ENCODE peak calls at places on chromosome X, in four cellular contexts. D is transverse colon; E is CD8-positive, alpha-beta T cell; G is nephron progenitor cell. Y is an unnamed sample.

GRCh38 chrX:50000937-50001542 is 78.6 kb downstream of the CLCN5 start:
- DNase-seq in D (no peak), E (no peak), G (no peak), Y (no peak)

GRCh38 chrX:74925210-74926088 is at the start of gene NEXMIF:
- DNase-seq in D (peak; percentile 38), E (peak; percentile 50), G (peak; percentile 61), Y (peak; percentile 62)

GRCh38 chrX:46710927-46711623 is 47.8 kb downstream of the SLC9A7 start:
- DNase-seq in D (no peak), E (no peak), G (no peak), Y (no peak)

GRCh38 chrX:150036181-150036580 is 97.9 kb upstream of the EOLA2 start:
- DNase-seq in D (peak; percentile 8), E (no peak), G (no peak), Y (no peak)

GRCh38 chrX:103275947-103276567 is 493 bp downstream of the TCEAL5 start:
- DNase-seq in D (no peak), E (no peak), G (no peak), Y (peak; percentile 28)

GRCh38 chrX:118116308-118117068 is at the start of gene KLHL13:
- DNase-seq in D (peak; percentile 26), E (peak; percentile 50), G (peak; percentile 56), Y (peak; percentile 38)

GRCh38 chrX:113929004-113929403 is 654.9 kb upstream of the HTR2C start:
- DNase-seq in D (peak; percentile 17), E (no peak), G (peak; percentile 54), Y (peak; percentile 22)

GRCh38 chrX:40644821-40645358 is 2.5 kb downstream of the CXorf38 start:
- DNase-seq in D (peak; percentile 77), E (peak; percentile 71), G (no peak), Y (no peak)

GRCh38 chrX:94107981-94108380 is 434.0 kb downstream of the FAM133A start:
- DNase-seq in D (no peak), E (no peak), G (no peak), Y (no peak)

GRCh38 chrX:110915579-110915978 is 120.0 kb upstream of the CHRDL1 start:
- DNase-seq in D (no peak), E (no peak), G (no peak), Y (no peak)

GRCh38 chrX:9538544-9539045 is 73.7 kb downstream of the TBL1X start:
- DNase-seq in D (peak; percentile 33), E (no peak), G (no peak), Y (no peak)

GRCh38 chrX:72366746-72367145 is 61.0 kb upstream of the CITED1 start:
- DNase-seq in D (no peak), E (no peak), G (no peak), Y (no peak)

GRCh38 chrX:153455571-153455970 is 9.7 kb upstream of the TREX2 start:
- DNase-seq in D (no peak), E (no peak), G (no peak), Y (no peak)

GRCh38 chrX:7147978-7148824 is at the start of gene PUDP:
- DNase-seq in D (peak; percentile 92), E (peak; percentile 95), G (peak; percentile 93), Y (peak; percentile 86)

GRCh38 chrX:40867352-40867751 is 132.0 kb upstream of the MED14 start:
- DNase-seq in D (no peak), E (no peak), G (no peak), Y (no peak)

GRCh38 chrX:9252182-9252581 is 212.7 kb upstream of the TBL1X start:
- DNase-seq in D (no peak), E (no peak), G (no peak), Y (no peak)

GRCh38 chrX:13899607-13900006 is 82.7 kb upstream of the GPM6B start:
- DNase-seq in D (no peak), E (no peak), G (no peak), Y (no peak)

GRCh38 chrX:69130448-69130847 is 34.8 kb downstream of the PJA1 start:
- DNase-seq in D (no peak), E (no peak), G (no peak), Y (no peak)

GRCh38 chrX:1281511-1281910 is 12.9 kb downstream of the CSF2RA start:
- DNase-seq in D (no peak), E (no peak), G (no peak), Y (no peak)

GRCh38 chrX:14080031-14080430 is 50.3 kb upstream of the GEMIN8 start:
- DNase-seq in D (no peak), E (no peak), G (no peak), Y (no peak)

GRCh38 chrX:46255066-46255465 is 290.2 kb downstream of the ZNF674 start:
- DNase-seq in D (no peak), E (no peak), G (no peak), Y (no peak)

GRCh38 chrX:12372111-12372510 is 233.8 kb downstream of the FRMPD4 start:
- DNase-seq in D (no peak), E (no peak), G (no peak), Y (no peak)

GRCh38 chrX:72054776-72055495 is 76.8 kb downstream of the RTL5 start:
- DNase-seq in D (no peak), E (no peak), G (no peak), Y (peak; percentile 65)

GRCh38 chrX:115940348-115940747 is 230.2 kb upstream of the AGTR2 start:
- DNase-seq in D (no peak), E (no peak), G (no peak), Y (no peak)
- TF ChIP-seq CTCF in D (no peak), E (no peak), G (no peak), Y (no peak)

GRCh38 chrX:26649534-26649933 is 433.6 kb downstream of the MAGEB5 start:
- DNase-seq in D (no peak), E (no peak), G (no peak), Y (no peak)
- TF ChIP-seq CTCF in D (no peak), E (peak; percentile 21), G (peak; percentile 37), Y (peak; percentile 69)

DNA sequence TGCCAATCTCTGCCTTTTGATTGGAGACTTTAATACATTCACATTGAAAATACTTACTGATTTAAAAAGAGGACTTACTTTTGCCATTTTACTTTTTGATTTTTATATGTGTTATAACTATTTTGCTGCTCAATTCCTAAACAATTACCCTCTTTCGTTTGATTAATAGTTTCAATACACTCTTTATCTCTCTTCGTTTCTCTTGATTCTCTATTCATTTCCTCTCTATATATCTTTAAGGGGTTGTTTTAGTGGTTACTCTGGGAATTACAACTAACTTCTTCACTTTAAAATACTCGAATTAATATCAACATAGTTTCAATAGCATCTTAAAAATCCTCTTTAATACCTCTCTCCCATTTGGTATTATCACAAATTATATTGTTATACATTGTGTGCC is 116.6 kb downstream of the PTCHD1 start:
- DNase-seq in D (no peak), E (no peak), G (no peak), Y (no peak)
- TF ChIP-seq CTCF in D (no peak), E (no peak), G (peak; percentile 17), Y (peak; percentile 26)

GRCh38 chrX:134019567-134020206 is 34.3 kb upstream of the GPC3 start:
- DNase-seq in D (no peak), E (no peak), G (no peak), Y (no peak)

GRCh38 chrX:134025986-134026731 is 40.8 kb upstream of the GPC3 start:
- DNase-seq in D (no peak), E (no peak), G (peak; percentile 22), Y (no peak)

GRCh38 chrX:134023851-134024281 is 38.5 kb upstream of the GPC3 start:
- DNase-seq in D (no peak), E (no peak), G (no peak), Y (no peak)

GRCh38 chrX:134024686-134025377 is 39.4 kb upstream of the GPC3 start:
- DNase-seq in D (no peak), E (no peak), G (no peak), Y (no peak)

GRCh38 chrX:134020910-134021309 is 35.5 kb upstream of the GPC3 start:
- DNase-seq in D (no peak), E (no peak), G (no peak), Y (no peak)
- TF ChIP-seq CTCF in D (no peak), E (no peak), G (peak; percentile 24), Y (no peak)

GRCh38 chrX:81957900-81958545 is 756.1 kb downstream of the SH3BGRL start:
- DNase-seq in D (no peak), E (no peak), G (no peak), Y (no peak)
- TF ChIP-seq CTCF in D (no peak), E (no peak), G (no peak), Y (peak; percentile 29)

DNA sequence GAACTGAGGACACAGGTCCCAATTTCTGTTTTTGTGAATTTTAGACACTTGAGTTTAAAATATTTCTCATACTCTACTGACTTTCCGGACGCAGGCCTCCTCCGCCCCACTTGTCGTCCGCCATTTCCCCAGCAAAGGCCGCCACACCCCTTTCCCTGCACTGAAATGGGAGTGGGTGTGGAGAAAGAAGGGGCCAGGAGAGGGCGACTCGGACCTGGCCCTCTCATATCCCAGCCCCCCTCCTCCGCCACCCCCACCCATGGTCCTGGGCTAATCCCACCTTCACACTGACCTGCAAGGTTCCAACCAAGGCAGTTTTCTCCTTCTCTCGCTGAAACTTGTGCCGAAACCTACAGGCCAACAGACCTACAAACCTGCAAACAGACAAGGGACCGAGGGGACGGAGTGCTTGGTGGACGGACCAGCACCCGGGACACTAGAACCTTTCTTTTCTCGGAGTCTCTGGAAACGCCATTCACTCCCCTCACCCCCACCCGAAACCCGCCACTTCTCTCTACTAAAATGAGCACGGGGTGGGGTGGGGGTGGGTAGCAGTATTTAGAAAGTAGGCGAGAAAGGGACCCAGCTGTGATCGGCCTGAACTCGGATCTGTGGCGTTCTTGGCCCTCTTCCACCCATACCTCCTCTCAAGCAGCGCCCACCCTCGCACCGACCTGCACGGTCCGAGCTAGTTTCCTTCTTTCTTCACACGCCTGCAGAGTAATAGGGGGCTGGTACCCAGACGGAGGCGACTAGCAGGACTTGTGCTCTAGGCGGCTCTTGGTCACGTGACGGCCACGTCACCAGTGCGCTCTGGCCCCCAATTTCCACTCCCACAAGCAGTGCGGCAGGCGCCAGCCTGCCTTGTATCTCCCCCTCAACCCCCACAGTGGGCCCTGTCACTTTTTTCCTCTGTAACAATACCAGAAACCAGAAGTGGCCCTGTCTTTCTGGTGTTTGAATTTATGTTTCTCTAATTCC is at the start of gene ARMCX6:
- DNase-seq in D (peak; percentile 80), E (peak; percentile 79), G (peak; percentile 69), Y (peak; percentile 71)
- TF ChIP-seq CTCF in D (peak; percentile 27), E (no peak), G (peak; percentile 21), Y (peak; percentile 18)

DNA sequence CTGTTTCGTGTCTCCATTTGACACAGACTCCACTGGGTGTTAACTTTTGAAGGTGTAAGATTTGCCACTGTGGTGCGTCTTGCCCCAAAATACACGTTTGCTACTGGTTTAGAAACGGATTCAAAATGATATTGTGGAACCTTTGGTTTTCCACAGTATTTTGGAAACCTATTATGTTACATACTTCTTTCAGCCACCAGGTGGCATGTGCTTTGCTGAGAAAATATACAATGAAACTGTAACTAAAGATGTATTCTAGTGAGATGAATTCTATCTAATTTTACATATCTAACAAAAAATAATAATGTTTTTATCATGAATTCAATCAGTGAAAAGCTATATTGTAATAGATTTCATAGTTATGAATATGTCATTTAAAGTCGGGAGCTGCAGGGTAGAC is 28.4 kb upstream of the SLITRK4 start:
- DNase-seq in D (no peak), E (no peak), G (no peak), Y (no peak)
- TF ChIP-seq CTCF in D (no peak), E (no peak), G (peak; percentile 55), Y (peak; percentile 74)

GRCh38 chrX:48972214-48973164 is 845 bp upstream of the KCND1 start:
- DNase-seq in D (peak; percentile 42), E (no peak), G (peak; percentile 16), Y (peak; percentile 52)
- TF ChIP-seq CTCF in D (peak; percentile 51), E (no peak), G (peak; percentile 36), Y (peak; percentile 42)